ENCODE peak calls at places on chromosome 19, in eight cellular contexts. L is adipocyte; O is Daoy; D is stimulated activated CD4-positive, alpha-beta T cell treated with anti-CD3 and anti-CD28 coated beads, Interleukin-2, amount 100 ng/mL, for 48 hours; H is A172; A is iPS-NIHi11; Z is CD8-positive, alpha-beta memory T cell; U is ascending aorta. R is an unnamed sample.

GRCh38 chr19:41515054-41515652 is 60.8 kb upstream of the CEACAM21 start:
- DNase-seq in L (no peak), O (no peak), D (no peak), H (no peak), A (no peak), Z (no peak), U (no peak), R (no peak)

GRCh38 chr19:45117167-45117594 is 24.2 kb downstream of the PPP1R37 start:
- DNase-seq in L (no peak), O (peak; percentile 61), D (peak; percentile 50), H (no peak), A (no peak), Z (no peak), U (no peak), R (no peak)

GRCh38 chr19:54464624-54465266 is 1.2 kb upstream of the LENG9 start:
- DNase-seq in L (peak; percentile 90), O (peak; percentile 90), D (peak; percentile 73), H (peak; percentile 84), A (peak; percentile 91), Z (peak; percentile 61), U (peak; percentile 65), R (peak; percentile 90)

GRCh38 chr19:52957591-52957990 is 5.1 kb downstream of the ZNF816 start:
- DNase-seq in L (no peak), O (no peak), D (no peak), H (no peak), A (no peak), Z (no peak), U (no peak), R (no peak)

GRCh38 chr19:6720369-6721112 is at the start of gene C3:
- DNase-seq in L (peak; percentile 83), O (peak; percentile 59), D (no peak), H (no peak), A (no peak), Z (no peak), U (no peak), R (peak; percentile 55)

GRCh38 chr19:2636897-2637683 is 65.4 kb downstream of the GNG7 start:
- DNase-seq in L (peak; percentile 73), O (peak; percentile 62), D (peak; percentile 62), H (peak; percentile 50), A (peak; percentile 95), Z (peak; percentile 70), U (no peak), R (peak; percentile 26)

GRCh38 chr19:15283141-15283885 is 49.0 kb downstream of the BRD4 start:
- DNase-seq in L (peak; percentile 79), O (peak; percentile 23), D (peak; percentile 38), H (no peak), A (no peak), Z (no peak), U (peak; percentile 63), R (peak; percentile 47)

GRCh38 chr19:39941151-39941550 is 6.7 kb upstream of the FCGBP start:
- DNase-seq in L (no peak), O (no peak), D (no peak), H (no peak), A (no peak), Z (peak; percentile 44), U (no peak), R (no peak)

GRCh38 chr19:46413262-46414031 is at the start of gene CCDC8:
- DNase-seq in L (peak; percentile 90), O (peak; percentile 96), D (no peak), H (no peak), A (peak; percentile 88), Z (no peak), U (no peak), R (peak; percentile 59)

GRCh38 chr19:18637644-18638630 is 1.1 kb downstream of the KLHL26 start:
- DNase-seq in L (no peak), O (no peak), D (no peak), H (no peak), A (peak; percentile 69), Z (no peak), U (no peak), R (no peak)

GRCh38 chr19:18208098-18208951 is 4.5 kb upstream of the RAB3A start:
- DNase-seq in L (peak; percentile 69), O (peak; percentile 72), D (peak; percentile 57), H (no peak), A (peak; percentile 71), Z (no peak), U (no peak), R (peak; percentile 45)

GRCh38 chr19:46020819-46021125 is 2.1 kb downstream of the PGLYRP1 start:
- DNase-seq in L (no peak), O (no peak), D (no peak), H (no peak), A (no peak), Z (no peak), U (no peak), R (no peak)

R was measured in RPMI7951.